ENCODE peak calls at places on chromosomes 4 and X, in ten cellular contexts. X, Y, D, Z, V, N, L, U, H and P are unnamed samples.

GRCh38 chrX:42098897-42099296 is 175.5 kb upstream of the CASK start:
- DNase-seq in X (no peak), H (no peak), L (no peak), Y (no peak), N (no peak), D (no peak), V (no peak), Z (no peak), U (no peak), P (no peak)

GRCh38 chr4:132001542-132001941 is 1147.6 kb upstream of the PCDH10 start:
- DNase-seq in U (no peak), D (peak; percentile 52), H (no peak), V (no peak), N (no peak), Z (no peak), Y (peak; percentile 59), X (no peak), L (no peak), P (no peak)

GRCh38 chr4:186813377-186814068 is 89.9 kb upstream of the FAT1 start:
- DNase-seq in V (no peak), D (no peak), N (no peak), Z (no peak), X (no peak), U (no peak), L (no peak), Y (no peak), H (no peak), P (no peak)

GRCh38 chr4:86098691-86099090 is 261.2 kb downstream of the MAPK10 start:
- DNase-seq in Z (no peak), U (no peak), X (no peak), H (no peak), N (no peak), V (no peak), D (no peak), Y (no peak), L (no peak), P (no peak)

GRCh38 chr4:113591982-113592381 is 169.6 kb downstream of the CAMK2D start:
- DNase-seq in V (no peak), Z (no peak), U (no peak), D (peak; percentile 47), H (no peak), L (no peak), Y (peak; percentile 47), N (no peak), X (no peak), P (no peak)

GRCh38 chrX:134543201-134543797 is 83.3 kb downstream of the HPRT1 start:
- DNase-seq in D (no peak), Z (no peak), U (no peak), V (no peak), L (no peak), H (no peak), X (no peak), Y (no peak), N (no peak), P (peak; percentile 55)

GRCh38 chrX:41558531-41558930 is 111.4 kb downstream of the NYX start:
- DNase-seq in V (no peak), U (no peak), H (no peak), X (peak; percentile 66), N (no peak), Y (no peak), Z (no peak), L (no peak), D (no peak), P (peak; percentile 6)

GRCh38 chr4:56908206-56909082 is 744 bp downstream of the REST start:
- DNase-seq in U (peak; percentile 82), L (no peak), D (peak; percentile 62), N (peak; percentile 61), H (peak; percentile 77), X (peak; percentile 76), Z (peak; percentile 90), Y (peak; percentile 48), V (peak; percentile 68), P (peak; percentile 32)

GRCh38 chr4:56049428-56050212 is 100.9 kb downstream of the CEP135 start:
- DNase-seq in X (peak; percentile 71), H (no peak), L (no peak), N (no peak), Y (no peak), V (peak; percentile 44), D (peak; percentile 44), U (peak; percentile 45), Z (no peak), P (peak; percentile 46)

GRCh38 chr4:803884-804283 is 22.0 kb downstream of the CPLX1 start:
- DNase-seq in U (no peak), D (no peak), Z (no peak), L (peak; percentile 45), V (no peak), X (no peak), H (no peak), Y (no peak), N (no peak), P (no peak)

GRCh38 chr4:10732235-10732975 is 47.8 kb upstream of the CLNK start:
- DNase-seq in U (no peak), Z (no peak), V (no peak), L (no peak), Y (no peak), X (no peak), D (peak; percentile 41), H (no peak), N (peak; percentile 14), P (no peak)

GRCh38 chr4:8402181-8402597 is 38.3 kb downstream of the ACOX3 start:
- DNase-seq in D (no peak), H (no peak), U (peak; percentile 81), V (no peak), L (no peak), N (no peak), Y (no peak), X (no peak), Z (no peak), P (no peak)

GRCh38 chr4:75321484-75321883 is 192.7 kb downstream of the RCHY1 start:
- DNase-seq in Z (no peak), L (no peak), H (no peak), V (no peak), U (no peak), X (no peak), D (no peak), Y (no peak), N (no peak), P (no peak)

GRCh38 chr4:38856046-38856445 is 571 bp downstream of the TLR6 start:
- DNase-seq in U (no peak), X (peak; percentile 64), H (no peak), Y (no peak), L (no peak), D (no peak), N (no peak), Z (no peak), V (no peak), P (peak; percentile 44)

GRCh38 chr4:28421221-28421620 is 1560.6 kb downstream of the STIM2 start:
- DNase-seq in D (no peak), N (no peak), X (no peak), H (no peak), V (no peak), Z (no peak), Y (no peak), L (no peak), U (no peak), P (no peak)

GRCh38 chrX:44244008-44244407 is 99.5 kb downstream of the EFHC2 start:
- DNase-seq in D (peak; percentile 35), X (peak; percentile 77), H (peak; percentile 21), L (no peak), U (no peak), N (no peak), Z (no peak), Y (no peak), V (no peak), P (peak; percentile 19)

GRCh38 chr4:53023640-53024299 is 161.7 kb downstream of the RASL11B start:
- DNase-seq in V (no peak), L (no peak), H (no peak), N (no peak), Y (no peak), D (no peak), U (no peak), Z (no peak), X (no peak), P (no peak)

GRCh38 chr4:164748375-164748774 is 5.6 kb upstream of the SMIM31 start:
- DNase-seq in V (no peak), X (peak; percentile 17), D (no peak), Y (no peak), H (no peak), N (no peak), Z (no peak), U (no peak), L (no peak), P (peak; percentile 33)

GRCh38 chr4:186458050-186458449 is 97.3 kb downstream of the MTNR1A start:
- DNase-seq in D (no peak), V (no peak), Y (no peak), L (no peak), H (no peak), N (no peak), U (no peak), Z (no peak), X (no peak), P (no peak)

GRCh38 chr4:144178414-144178813 is 37.9 kb upstream of the GYPA start:
- DNase-seq in U (no peak), Y (peak; percentile 54), V (no peak), H (no peak), L (no peak), X (no peak), D (no peak), Z (no peak), N (no peak), P (no peak)

GRCh38 chr4:147371661-147372060 is 109.2 kb upstream of the EDNRA start:
- DNase-seq in Y (peak; percentile 9), L (no peak), N (no peak), H (no peak), U (no peak), D (peak; percentile 92), V (no peak), X (no peak), Z (no peak), P (peak; percentile 50)

GRCh38 chrX:54411732-54412131 is 28.5 kb upstream of the TSR2 start:
- DNase-seq in H (no peak), L (no peak), Y (no peak), Z (no peak), X (no peak), U (no peak), D (no peak), V (no peak), N (no peak), P (no peak)

GRCh38 chrX:13750204-13750603 is 15.7 kb downstream of the OFD1 start:
- DNase-seq in L (no peak), D (peak; percentile 38), Y (peak; percentile 3), X (peak; percentile 78), H (no peak), U (no peak), V (no peak), N (no peak), Z (no peak), P (peak; percentile 45)

GRCh38 chr4:121177238-121178137 is 13.4 kb upstream of the TNIP3 start:
- DNase-seq in Z (no peak), Y (no peak), N (no peak), X (no peak), D (no peak), L (no peak), U (no peak), H (no peak), V (no peak), P (no peak)